ENCODE peak calls at places on chromosome 15, in eight cellular contexts. One of them, this sample, is unnamed.

GRCh38 chr15:26838742-26839460 is 28.0 kb upstream of the GABRA5 start:
- DNase-seq in ovary: no peak
- DNase-seq in A549: peak; percentile 47
- DNase-seq in stomach: no peak
- DNase-seq in tibial nerve: no peak
- DNase-seq in H1: peak; percentile 36
- DNase-seq in transverse colon: no peak
- DNase-seq in K562: peak; percentile 55
- DNase-seq in this sample: no peak

GRCh38 chr15:43168192-43169107 is 16.8 kb upstream of the CCNDBP1 start:
- DNase-seq in K562: peak; percentile 30
- DNase-seq in transverse colon: no peak
- DNase-seq in tibial nerve: no peak
- DNase-seq in H1: no peak
- DNase-seq in A549: no peak
- DNase-seq in stomach: peak; percentile 41
- DNase-seq in ovary: no peak
- DNase-seq in this sample: peak; percentile 64

GRCh38 chr15:27485265-27485664 is 514.3 kb downstream of the GABRG3 start:
- DNase-seq in ovary: no peak
- DNase-seq in K562: peak; percentile 13
- DNase-seq in tibial nerve: no peak
- DNase-seq in transverse colon: no peak
- DNase-seq in A549: no peak
- DNase-seq in H1: no peak
- DNase-seq in stomach: no peak
- DNase-seq in this sample: no peak

GRCh38 chr15:90697180-90697579 is 20.0 kb upstream of the BLM start:
- DNase-seq in stomach: no peak
- DNase-seq in H1: no peak
- DNase-seq in A549: no peak
- DNase-seq in K562: no peak
- DNase-seq in tibial nerve: no peak
- DNase-seq in ovary: no peak
- DNase-seq in transverse colon: no peak
- DNase-seq in this sample: no peak

GRCh38 chr15:78070049-78070698 is 7.3 kb downstream of the TBC1D2B start:
- DNase-seq in A549: no peak
- DNase-seq in tibial nerve: no peak
- DNase-seq in H1: no peak
- DNase-seq in transverse colon: peak; percentile 56
- DNase-seq in stomach: no peak
- DNase-seq in K562: peak; percentile 40
- DNase-seq in ovary: no peak
- DNase-seq in this sample: peak; percentile 65

GRCh38 chr15:78323693-78324092 is 16.5 kb upstream of the CRABP1 start:
- DNase-seq in K562: no peak
- DNase-seq in transverse colon: no peak
- DNase-seq in stomach: no peak
- DNase-seq in ovary: no peak
- DNase-seq in tibial nerve: no peak
- DNase-seq in H1: no peak
- DNase-seq in A549: no peak
- DNase-seq in this sample: no peak

GRCh38 chr15:25682349-25682748 is 180.8 kb downstream of the ATP10A start:
- DNase-seq in tibial nerve: peak; percentile 22
- DNase-seq in K562: no peak
- DNase-seq in A549: no peak
- DNase-seq in H1: no peak
- DNase-seq in stomach: no peak
- DNase-seq in transverse colon: no peak
- DNase-seq in ovary: no peak
- DNase-seq in this sample: peak; percentile 77

GRCh38 chr15:78524230-78524629 is 16.0 kb upstream of the PSMA4 start:
- DNase-seq in transverse colon: no peak
- DNase-seq in K562: no peak
- DNase-seq in ovary: no peak
- DNase-seq in stomach: no peak
- DNase-seq in H1: no peak
- DNase-seq in A549: no peak
- DNase-seq in tibial nerve: no peak
- DNase-seq in this sample: no peak

GRCh38 chr15:38349251-38349650 is 96.6 kb downstream of the SPRED1 start:
- DNase-seq in stomach: no peak
- DNase-seq in K562: no peak
- DNase-seq in tibial nerve: no peak
- DNase-seq in transverse colon: no peak
- DNase-seq in ovary: no peak
- DNase-seq in A549: no peak
- DNase-seq in H1: no peak
- DNase-seq in this sample: no peak

GRCh38 chr15:59995568-59996349 is 8.4 kb upstream of the FOXB1 start:
- DNase-seq in A549: no peak
- DNase-seq in tibial nerve: no peak
- DNase-seq in ovary: no peak
- DNase-seq in stomach: no peak
- DNase-seq in transverse colon: no peak
- DNase-seq in H1: no peak
- DNase-seq in K562: no peak
- DNase-seq in this sample: no peak

GRCh38 chr15:20644026-20644425 is 102.4 kb upstream of the GOLGA6L6 start:
- DNase-seq in A549: no peak
- DNase-seq in ovary: no peak
- DNase-seq in stomach: no peak
- DNase-seq in H1: no peak
- DNase-seq in transverse colon: no peak
- DNase-seq in K562: no peak
- DNase-seq in tibial nerve: no peak
- DNase-seq in this sample: no peak

GRCh38 chr15:96230557-96231181 is 99.8 kb upstream of the NR2F2 start:
- DNase-seq in K562: no peak
- DNase-seq in stomach: no peak
- DNase-seq in transverse colon: no peak
- DNase-seq in tibial nerve: no peak
- DNase-seq in A549: peak; percentile 70
- DNase-seq in H1: no peak
- DNase-seq in ovary: no peak
- DNase-seq in this sample: no peak

GRCh38 chr15:85318048-85318731 is 62.2 kb upstream of the AKAP13 start:
- DNase-seq in transverse colon: peak; percentile 84
- DNase-seq in stomach: peak; percentile 38
- DNase-seq in tibial nerve: no peak
- DNase-seq in K562: no peak
- DNase-seq in H1: no peak
- DNase-seq in ovary: no peak
- DNase-seq in A549: peak; percentile 75
- DNase-seq in this sample: no peak

GRCh38 chr15:96296264-96296663 is 34.2 kb upstream of the NR2F2 start:
- DNase-seq in transverse colon: no peak
- DNase-seq in stomach: no peak
- DNase-seq in H1: no peak
- DNase-seq in K562: peak; percentile 31
- DNase-seq in tibial nerve: no peak
- DNase-seq in ovary: no peak
- DNase-seq in A549: no peak
- DNase-seq in this sample: no peak

GRCh38 chr15:60520041-60520824 is 41.3 kb upstream of the ICE2 start:
- DNase-seq in A549: peak; percentile 43
- DNase-seq in ovary: no peak
- DNase-seq in K562: no peak
- DNase-seq in stomach: no peak
- DNase-seq in H1: no peak
- DNase-seq in transverse colon: no peak
- DNase-seq in tibial nerve: no peak
- DNase-seq in this sample: no peak

GRCh38 chr15:69140306-69140705 is 20.1 kb upstream of the GLCE start:
- DNase-seq in K562: no peak
- DNase-seq in stomach: no peak
- DNase-seq in A549: no peak
- DNase-seq in H1: no peak
- DNase-seq in tibial nerve: no peak
- DNase-seq in ovary: no peak
- DNase-seq in transverse colon: no peak
- DNase-seq in this sample: no peak
- TF ChIP-seq EP300 in K562: no peak
- TF ChIP-seq EP300 in stomach: no peak
- TF ChIP-seq EP300 in A549: no peak
- TF ChIP-seq EP300 in H1: no peak
- TF ChIP-seq EP300 in tibial nerve: no peak
- TF ChIP-seq EP300 in ovary: no peak
- TF ChIP-seq EP300 in transverse colon: no peak
- TF ChIP-seq EP300 in this sample: no peak

GRCh38 chr15:31375772-31376171 is 49.1 kb downstream of the KLF13 start:
- DNase-seq in H1: no peak
- DNase-seq in tibial nerve: no peak
- DNase-seq in ovary: peak; percentile 10
- DNase-seq in K562: no peak
- DNase-seq in stomach: no peak
- DNase-seq in A549: no peak
- DNase-seq in transverse colon: no peak
- DNase-seq in this sample: no peak

GRCh38 chr15:31378363-31378903 is 51.8 kb downstream of the KLF13 start:
- DNase-seq in tibial nerve: no peak
- DNase-seq in A549: no peak
- DNase-seq in stomach: no peak
- DNase-seq in H1: no peak
- DNase-seq in K562: no peak
- DNase-seq in transverse colon: no peak
- DNase-seq in ovary: no peak
- DNase-seq in this sample: no peak

GRCh38 chr15:31376511-31376910 is 49.9 kb downstream of the KLF13 start:
- DNase-seq in ovary: no peak
- DNase-seq in transverse colon: peak; percentile 57
- DNase-seq in H1: no peak
- DNase-seq in tibial nerve: no peak
- DNase-seq in K562: no peak
- DNase-seq in A549: no peak
- DNase-seq in stomach: no peak
- DNase-seq in this sample: no peak

GRCh38 chr15:31379042-31379441 is 52.4 kb downstream of the KLF13 start:
- DNase-seq in tibial nerve: no peak
- DNase-seq in K562: no peak
- DNase-seq in H1: no peak
- DNase-seq in A549: no peak
- DNase-seq in ovary: no peak
- DNase-seq in transverse colon: no peak
- DNase-seq in stomach: no peak
- DNase-seq in this sample: no peak

GRCh38 chr15:31377030-31377429 is 50.4 kb downstream of the KLF13 start:
- DNase-seq in transverse colon: peak; percentile 77
- DNase-seq in H1: no peak
- DNase-seq in stomach: no peak
- DNase-seq in ovary: no peak
- DNase-seq in K562: no peak
- DNase-seq in tibial nerve: no peak
- DNase-seq in A549: no peak
- DNase-seq in this sample: no peak
- TF ChIP-seq POLR2A in transverse colon: peak; percentile 10
- TF ChIP-seq POLR2A in H1: no peak
- TF ChIP-seq POLR2A in stomach: no peak
- TF ChIP-seq POLR2A in ovary: no peak
- TF ChIP-seq POLR2A in K562: no peak
- TF ChIP-seq POLR2A in tibial nerve: no peak
- TF ChIP-seq POLR2A in A549: no peak
- TF ChIP-seq POLR2A in this sample: no peak

DNA sequence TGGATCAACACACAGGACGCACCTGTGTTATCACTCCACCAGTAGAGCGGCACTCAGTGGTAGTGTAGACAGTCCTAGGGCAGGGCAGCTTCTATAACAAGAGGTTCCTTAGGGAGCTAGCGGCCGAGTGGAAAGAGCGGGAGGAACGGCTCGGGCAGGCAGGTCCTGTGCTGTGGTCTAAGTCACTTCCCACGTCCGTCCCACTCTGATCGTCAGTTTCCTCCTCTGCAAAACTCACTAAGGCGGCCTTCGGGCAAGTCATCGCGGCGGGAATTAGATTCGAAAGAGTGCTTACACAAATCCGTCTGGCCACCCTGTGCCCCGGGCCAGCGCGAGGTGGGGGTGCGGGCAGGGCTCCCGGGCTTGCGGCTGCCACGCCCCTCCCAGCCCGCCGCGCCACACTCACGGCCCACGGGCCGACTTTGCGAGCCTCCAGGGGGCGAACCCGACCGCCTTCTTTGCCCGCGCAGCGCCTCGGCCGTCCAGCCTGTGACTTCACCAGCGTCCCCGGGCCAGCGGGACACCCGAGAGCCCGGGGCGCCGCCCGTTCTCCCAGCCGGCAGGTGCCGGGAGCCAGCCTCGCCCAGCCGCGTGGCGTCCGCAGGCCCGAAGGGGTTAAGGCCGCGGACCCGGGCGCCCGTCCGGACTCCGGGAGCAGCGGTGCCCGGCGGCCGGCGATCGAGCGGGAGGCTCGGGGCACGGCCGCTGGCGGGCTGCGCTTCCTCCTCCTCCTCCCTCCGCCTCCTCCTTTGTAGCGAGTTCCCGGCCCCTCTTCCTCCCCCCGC is 426 bp upstream of the CORO2B start:
- DNase-seq in K562: no peak
- DNase-seq in ovary: peak; percentile 88
- DNase-seq in tibial nerve: peak; percentile 53
- DNase-seq in transverse colon: peak; percentile 55
- DNase-seq in H1: no peak
- DNase-seq in stomach: peak; percentile 48
- DNase-seq in A549: peak; percentile 47
- DNase-seq in this sample: peak; percentile 89
- H3K4me3 ChIP-seq in K562: no peak overlapping the region
- H3K4me3 ChIP-seq in ovary: peak overlapping the region; percentile 67
- H3K4me3 ChIP-seq in tibial nerve: peak overlapping the region; percentile 44
- H3K4me3 ChIP-seq in transverse colon: peak overlapping the region; percentile 28
- H3K4me3 ChIP-seq in H1: peak overlapping the region; percentile 63
- H3K4me3 ChIP-seq in stomach: peak overlapping the region; percentile 62
- H3K4me3 ChIP-seq in A549: peak overlapping the region; percentile 63
- H3K4me3 ChIP-seq in this sample: peak overlapping the region; percentile 63

GRCh38 chr15:52735231-52736089 is 54.7 kb downstream of the ONECUT1 start:
- DNase-seq in K562: peak; percentile 81
- DNase-seq in ovary: peak; percentile 42
- DNase-seq in stomach: peak; percentile 63
- DNase-seq in tibial nerve: peak; percentile 95
- DNase-seq in A549: peak; percentile 83
- DNase-seq in transverse colon: peak; percentile 70
- DNase-seq in H1: peak; percentile 25
- DNase-seq in this sample: peak; percentile 66
- TF ChIP-seq EP300 in K562: no peak
- TF ChIP-seq EP300 in ovary: no peak
- TF ChIP-seq EP300 in stomach: no peak
- TF ChIP-seq EP300 in tibial nerve: no peak
- TF ChIP-seq EP300 in A549: no peak
- TF ChIP-seq EP300 in transverse colon: no peak
- TF ChIP-seq EP300 in H1: no peak
- TF ChIP-seq EP300 in this sample: no peak